ENCODE peak calls at places on chromosome X, in five cellular contexts. Q is HepG2, N is NT2/D1, T is H1, S is GM12878. R is an unnamed sample.

GRCh38 chrX:96713303-96713702 is 28.7 kb downstream of the DIAPH2 start:
- DNase-seq in N (no peak), S (no peak), Q (peak; percentile 81), T (no peak), R (no peak)

GRCh38 chrX:38868941-38869378 is 67.7 kb downstream of the MID1IP1 start:
- DNase-seq in S (no peak), T (no peak), N (no peak), Q (no peak), R (no peak)

GRCh38 chrX:133698298-133698697 is 283.0 kb upstream of the GPC4 start:
- DNase-seq in N (no peak), T (no peak), Q (no peak), S (no peak), R (peak; percentile 18)

GRCh38 chrX:57951666-57952319 is 41.5 kb upstream of the ZXDA start:
- DNase-seq in S (no peak), T (no peak), N (no peak), Q (no peak), R (no peak)

GRCh38 chrX:77275392-77275791 is 171.8 kb upstream of the FGF16 start:
- DNase-seq in T (no peak), S (no peak), N (no peak), Q (no peak), R (no peak)

GRCh38 chrX:36436286-36436860 is 516.8 kb downstream of the CFAP47 start:
- DNase-seq in T (no peak), Q (no peak), N (no peak), S (no peak), R (no peak)

GRCh38 chrX:120813982-120814381 is 61.7 kb downstream of the CT47B1 start:
- DNase-seq in T (no peak), S (no peak), Q (no peak), N (peak; percentile 52), R (no peak)

GRCh38 chrX:123217077-123217476 is 33.0 kb downstream of the GRIA3 start:
- DNase-seq in Q (no peak), T (no peak), N (no peak), S (no peak), R (no peak)

GRCh38 chrX:13092455-13092941 is 48.1 kb upstream of the FAM9C start:
- DNase-seq in T (no peak), S (peak; percentile 95), N (no peak), Q (no peak), R (no peak)

GRCh38 chrX:47648376-47648775 is 2.0 kb downstream of the ELK1 start:
- DNase-seq in N (no peak), Q (no peak), T (no peak), S (no peak), R (no peak)

GRCh38 chrX:129996120-129996519 is 13.7 kb downstream of the BCORL1 start:
- DNase-seq in S (no peak), Q (no peak), N (no peak), T (no peak), R (no peak)

GRCh38 chrX:9905288-9905687 is 61.9 kb upstream of the CLDN34 start:
- DNase-seq in S (no peak), T (no peak), N (no peak), Q (no peak), R (no peak)

GRCh38 chrX:43973249-43973672 is at the start of gene NDP:
- DNase-seq in N (no peak), Q (no peak), S (no peak), T (no peak), R (no peak)

GRCh38 chrX:79259073-79259689 is 108.0 kb downstream of the ITM2A start:
- DNase-seq in Q (no peak), S (peak; percentile 99), T (no peak), N (no peak), R (no peak)

GRCh38 chrX:37712458-37712857 is 26.9 kb downstream of the XK start:
- DNase-seq in N (no peak), S (no peak), T (no peak), Q (no peak), R (no peak)

GRCh38 chrX:125382148-125382628 is 62.5 kb downstream of the TEX13C start:
- DNase-seq in T (peak; percentile 48), N (no peak), S (no peak), Q (no peak), R (no peak)

GRCh38 chrX:139932077-139932900 is 564 bp downstream of the ATP11C start:
- DNase-seq in T (no peak), Q (no peak), S (no peak), N (no peak), R (peak; percentile 53)

GRCh38 chrX:53356186-53356585 is 66.3 kb downstream of the SMC1A start:
- DNase-seq in N (no peak), S (no peak), T (peak; percentile 72), Q (no peak), R (peak; percentile 62)

GRCh38 chrX:63713510-63713909 is 71.5 kb downstream of the ARHGEF9 start:
- DNase-seq in S (no peak), N (peak; percentile 15), Q (no peak), T (no peak), R (no peak)

GRCh38 chrX:13658602-13659001 is 5.7 kb downstream of the TCEANC start:
- DNase-seq in Q (peak; percentile 34), S (no peak), N (no peak), T (no peak), R (peak; percentile 19)

GRCh38 chrX:141760761-141761160 is 62.2 kb upstream of the SPANXD start:
- DNase-seq in N (no peak), S (no peak), Q (no peak), T (no peak), R (no peak)

GRCh38 chrX:9338986-9339385 is 125.9 kb upstream of the TBL1X start:
- DNase-seq in T (no peak), Q (no peak), N (no peak), S (no peak), R (no peak)

GRCh38 chrX:119647552-119648420 is 41.6 kb upstream of the NKRF start:
- DNase-seq in Q (no peak), T (no peak), N (no peak), S (peak; percentile 98), R (no peak)

GRCh38 chrX:149539283-149540132 is 1.3 kb upstream of the EOLA1 start:
- DNase-seq in Q (peak; percentile 81), T (peak; percentile 84), N (peak; percentile 74), S (peak; percentile 83), R (peak; percentile 85)

GRCh38 chrX:11648705-11649519 is 16.8 kb downstream of the ARHGAP6 start:
- DNase-seq in T (no peak), N (no peak), Q (no peak), S (no peak), R (no peak)

GRCh38 chrX:84710611-84711010 is 208.4 kb upstream of the HDX start:
- DNase-seq in N (no peak), S (no peak), Q (no peak), T (no peak), R (no peak)

GRCh38 chrX:119757979-119758681 is at the start of gene SOWAHD:
- DNase-seq in T (peak; percentile 71), N (no peak), S (no peak), Q (peak; percentile 50), R (peak; percentile 53)

GRCh38 chrX:124023838-124024238 is 62.3 kb downstream of the STAG2 start:
- DNase-seq in T (no peak), Q (no peak), S (no peak), N (no peak), R (no peak)

GRCh38 chrX:104166735-104167436 is 633 bp downstream of the FAM199X start:
- DNase-seq in T (no peak), S (no peak), Q (no peak), N (peak; percentile 3), R (no peak)

GRCh38 chrX:73855546-73855945 is 292.5 kb downstream of the CHIC1 start:
- DNase-seq in T (peak; percentile 68), Q (peak; percentile 22), N (peak; percentile 64), S (peak; percentile 31), R (peak; percentile 68)

GRCh38 chrX:10926404-10926803 is 184.7 kb upstream of the HCCS start:
- DNase-seq in T (no peak), N (no peak), Q (peak; percentile 5), S (no peak), R (no peak)

GRCh38 chrX:24860140-24860539 is 155.6 kb downstream of the ARX start:
- DNase-seq in N (no peak), T (no peak), S (no peak), Q (no peak), R (no peak)

GRCh38 chrX:71475906-71476305 is 57.0 kb upstream of the OGT start:
- DNase-seq in Q (no peak), T (no peak), S (no peak), N (no peak), R (no peak)

GRCh38 chrX:122094611-122095010 is 1047.2 kb downstream of the GLUD2 start:
- DNase-seq in T (no peak), Q (no peak), N (no peak), S (no peak), R (no peak)
- TF ChIP-seq SUZ12 in T (no peak), Q (no peak), N (no peak), S (no peak), R (no peak)

GRCh38 chrX:118418811-118419251 is 72.9 kb downstream of the WDR44 start:
- DNase-seq in T (no peak), S (no peak), N (peak; percentile 8), Q (no peak), R (no peak)
- TF ChIP-seq SUZ12 in T (no peak), S (no peak), N (no peak), Q (no peak), R (no peak)

DNA sequence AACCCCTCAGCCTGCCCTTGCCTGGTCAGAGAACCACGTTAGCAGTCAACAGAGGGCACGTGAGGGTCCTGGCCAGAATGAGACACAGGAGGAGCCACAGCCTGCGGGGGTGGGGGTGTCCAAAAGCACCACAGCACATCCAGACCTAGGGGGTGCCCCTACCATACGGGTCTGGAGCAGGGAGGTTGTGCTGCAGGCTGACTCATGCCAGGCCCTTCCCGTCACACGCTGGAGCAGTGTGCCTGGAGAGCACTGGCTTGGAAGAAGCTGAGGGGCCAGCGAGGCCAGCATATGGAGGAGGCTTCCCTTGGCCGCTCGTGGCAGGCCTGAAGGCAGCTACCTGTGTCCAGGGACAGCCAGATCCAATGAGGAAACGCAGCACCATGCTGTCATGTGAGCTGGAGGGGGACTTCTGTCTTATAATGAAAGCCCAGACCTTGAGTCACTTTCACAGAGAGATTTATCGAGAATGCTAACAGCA is 1.5 kb upstream of the IRAK1 start:
- DNase-seq in T (no peak), Q (no peak), S (no peak), N (no peak), R (no peak)
- TF ChIP-seq SUZ12 in T (no peak), Q (no peak), S (no peak), N (no peak), R (no peak)

DNA sequence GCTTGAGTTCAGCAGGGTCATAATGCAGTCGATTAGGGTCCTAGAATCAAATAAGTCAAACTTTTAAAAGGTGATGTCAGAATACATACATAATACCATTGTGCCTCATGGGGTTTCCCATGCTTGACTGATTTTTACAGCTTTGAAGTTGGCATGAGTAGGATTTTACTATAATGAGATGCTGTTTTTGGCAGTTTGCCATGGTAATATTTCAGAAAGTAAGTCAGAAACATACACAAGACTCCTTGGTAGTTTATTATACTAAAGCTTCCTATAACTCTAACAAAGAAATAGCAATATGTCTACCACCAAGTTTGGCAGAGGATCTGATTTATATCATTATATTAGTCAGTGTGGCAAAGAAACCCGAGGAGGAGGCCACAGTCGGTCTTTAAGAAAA is 45.2 kb downstream of the PHKA2 start:
- DNase-seq in N (no peak), S (no peak), Q (no peak), T (no peak), R (peak; percentile 16)
- TF ChIP-seq SUZ12 in N (no peak), S (no peak), Q (no peak), T (no peak), R (no peak)

R was measured in HEK293T.